ENCODE peak calls at places on chromosomes 3 and 15, in five cellular contexts. R, Q, H, O and Z are unnamed samples.

GRCh38 chr3:147483578-147483977 is 74.4 kb downstream of the ZIC1 start:
- DNase-seq in Q (no peak), H (no peak), O (no peak), R (no peak), Z (no peak)

GRCh38 chr15:70741107-70741511 is 22.2 kb downstream of the UACA start:
- DNase-seq in H (no peak), R (no peak), Q (no peak), O (peak; percentile 80), Z (no peak)

GRCh38 chr3:168248383-168249047 is 152.8 kb upstream of the GOLIM4 start:
- DNase-seq in Q (peak; percentile 83), H (no peak), R (no peak), O (peak; percentile 49), Z (no peak)

GRCh38 chr3:194250104-194251002 is 100.8 kb downstream of the CPN2 start:
- DNase-seq in O (peak; percentile 52), H (no peak), Q (no peak), R (no peak), Z (no peak)

GRCh38 chr3:159741281-159741680 is 247.4 kb upstream of the IL12A start:
- DNase-seq in R (no peak), O (no peak), Q (no peak), H (no peak), Z (no peak)

GRCh38 chr15:93584021-93584420 is 495.0 kb upstream of the RGMA start:
- DNase-seq in R (no peak), O (no peak), Q (no peak), H (no peak), Z (no peak)

GRCh38 chr15:48315041-48315440 is 16.2 kb upstream of the DUT start:
- DNase-seq in R (no peak), Q (no peak), O (no peak), H (no peak), Z (no peak)

GRCh38 chr15:27028836-27029482 is 58.0 kb downstream of the GABRG3 start:
- DNase-seq in O (no peak), H (no peak), Q (no peak), R (peak; percentile 62), Z (no peak)

GRCh38 chr15:28989239-28989830 is 103.6 kb downstream of the APBA2 start:
- DNase-seq in Q (peak; percentile 71), R (peak; percentile 64), O (peak; percentile 23), H (no peak), Z (no peak)

GRCh38 chr15:73244333-73244732 is 124.4 kb downstream of the HCN4 start:
- DNase-seq in O (no peak), R (no peak), Q (peak; percentile 66), H (no peak), Z (no peak)

GRCh38 chr3:36227982-36228381 is 152.3 kb upstream of the STAC start:
- DNase-seq in Q (no peak), H (no peak), R (no peak), O (no peak), Z (no peak)

GRCh38 chr3:151675858-151676615 is 57.7 kb upstream of the AADACL2 start:
- DNase-seq in O (no peak), H (no peak), R (no peak), Q (no peak), Z (no peak)

GRCh38 chr3:47433796-47434195 is 41.9 kb downstream of the SCAP start:
- DNase-seq in H (no peak), R (no peak), O (no peak), Q (peak; percentile 6), Z (no peak)

GRCh38 chr3:12351145-12351544 is 62.3 kb downstream of the PPARG start:
- DNase-seq in H (no peak), O (no peak), Q (no peak), R (no peak), Z (no peak)